ENCODE peak calls at places on chromosomes 7 and 10, in five cellular contexts. E is tibial artery, U is lung, Y is right lobe of liver, A is transverse colon. T is an unnamed sample.
A peak's percentile ranks its signal among the peaks of the same experiment; 100 is the strongest.

GRCh38 chr10:60089095-60089494 is 182.7 kb upstream of the CCDC6 start:
- DNase-seq in Y (no peak), E (no peak), U (no peak), A (peak; percentile 31), T (no peak)

GRCh38 chr7:29297194-29297890 is 102.8 kb downstream of the CHN2 start:
- DNase-seq in Y (no peak), U (no peak), E (no peak), A (no peak), T (no peak)

GRCh38 chr7:80151274-80151665 is 16.6 kb downstream of the GNAI1 start:
- DNase-seq in Y (no peak), A (no peak), U (no peak), E (no peak), T (no peak)

GRCh38 chr7:27239780-27240731 is 2.5 kb upstream of the EVX1 start:
- DNase-seq in U (no peak), Y (no peak), E (no peak), A (no peak), T (no peak)

GRCh38 chr10:71053169-71053895 is 159.0 kb upstream of the UNC5B start:
- DNase-seq in E (no peak), Y (no peak), U (no peak), A (no peak), T (no peak)

GRCh38 chr7:114970308-114970707 is 48.4 kb downstream of the MDFIC start:
- DNase-seq in E (no peak), Y (no peak), A (no peak), U (no peak), T (no peak)

GRCh38 chr7:81534996-81535395 is 234.9 kb downstream of the HGF start:
- DNase-seq in Y (no peak), U (no peak), A (no peak), E (no peak), T (no peak)

GRCh38 chr7:29885626-29886025 is 79.3 kb downstream of the WIPF3 start:
- DNase-seq in E (no peak), A (no peak), Y (no peak), U (no peak), T (no peak)

GRCh38 chr7:148982596-148983219 is 45.6 kb downstream of the PDIA4 start:
- DNase-seq in E (no peak), U (no peak), Y (no peak), A (no peak), T (no peak)

GRCh38 chr7:128035712-128036111 is 4.5 kb upstream of the LRRC4 start:
- DNase-seq in U (no peak), E (no peak), Y (no peak), A (no peak), T (no peak)

GRCh38 chr7:134388336-134389019 is 70.4 kb downstream of the AKR1B1 start:
- DNase-seq in U (no peak), A (no peak), Y (no peak), E (no peak), T (no peak)

GRCh38 chr7:73567701-73568685 is 10.4 kb downstream of the TBL2 start:
- DNase-seq in U (no peak), E (no peak), Y (no peak), A (no peak), T (no peak)

GRCh38 chr10:128062837-128063563 is 63.2 kb downstream of the MKI67 start:
- DNase-seq in A (peak; percentile 58), U (no peak), E (no peak), Y (no peak), T (peak; percentile 39)

GRCh38 chr7:66297579-66297978 is 92.4 kb downstream of the TPST1 start:
- DNase-seq in Y (no peak), U (no peak), A (no peak), E (no peak), T (no peak)

GRCh38 chr10:60312818-60313588 is 76.7 kb downstream of the ANK3 start:
- DNase-seq in U (no peak), A (no peak), E (no peak), Y (no peak), T (no peak)

GRCh38 chr7:102810916-102811315 is 62.1 kb downstream of the FAM185A start:
- DNase-seq in A (no peak), Y (no peak), E (no peak), U (no peak), T (no peak)

GRCh38 chr10:29681700-29682444 is 47.1 kb upstream of the SVIL start:
- DNase-seq in Y (no peak), A (no peak), U (peak; percentile 68), E (peak; percentile 29), T (peak; percentile 29)

GRCh38 chr7:140674899-140675701 is 2.4 kb downstream of the ADCK2 start:
- DNase-seq in A (peak; percentile 7), Y (no peak), U (no peak), E (no peak), T (no peak)

GRCh38 chr7:117479480-117480224 is at the start of gene CFTR:
- DNase-seq in U (peak; percentile 62), A (peak; percentile 62), E (peak; percentile 20), Y (peak; percentile 22), T (no peak)

GRCh38 chr10:8056378-8056777 is 1.9 kb downstream of the GATA3 start:
- DNase-seq in Y (no peak), E (no peak), A (no peak), U (no peak), T (no peak)

GRCh38 chr7:131949659-131950058 is 393.2 kb upstream of the PODXL start:
- DNase-seq in A (no peak), E (no peak), U (no peak), Y (no peak), T (no peak)

T was measured in stimulated activated naive CD4-positive, alpha-beta T cell treated with Interleukin-2 at 50 U/mL for 16 hours.